ENCODE peak calls at places on chromosomes 16 and 17, in five cellular contexts. Z is mesenchymal stem cell, J is right lobe of liver, T is lung, P is sigmoid colon. A is an unnamed sample. For H3K36me3, the result is how much of the 10 kb centered on the place peaks cover.

GRCh38 chr17:16442141-16442540 is 26.8 kb downstream of the TRPV2 start:
- DNase-seq in Z (peak), J (no peak), T (no peak), P (no peak), A (no peak)

GRCh38 chr16:65285128-65286120 is 163.6 kb upstream of the CDH11 start:
- DNase-seq in Z (peak), J (no peak), T (no peak), P (no peak), A (no peak)

GRCh38 chr17:2792541-2793169 is 3.6 kb upstream of the RAP1GAP2 start:
- DNase-seq in Z (no peak), J (no peak), T (no peak), P (no peak), A (no peak)

GRCh38 chr16:48812856-48813255 is 202.9 kb upstream of the N4BP1 start:
- DNase-seq in Z (no peak), J (no peak), T (no peak), P (no peak), A (no peak)

GRCh38 chr17:46818319-46818928 is at the start of gene WNT3:
- DNase-seq in Z (no peak), J (no peak), T (no peak), P (no peak), A (no peak)

GRCh38 chr17:7629939-7630571 is at the start of gene SHBG:
- DNase-seq in Z (no peak), J (no peak), T (no peak), P (no peak), A (no peak)

GRCh38 chr16:79991918-79992317 is 391.4 kb upstream of the MAF start:
- DNase-seq in Z (no peak), J (no peak), T (no peak), P (no peak), A (no peak)

GRCh38 chr16:18833707-18834505 is 32.6 kb upstream of the ARL6IP1 start:
- DNase-seq in Z (no peak), J (no peak), T (no peak), P (no peak), A (no peak)

GRCh38 chr16:86761117-86761971 is 183.0 kb downstream of the FOXL1 start:
- DNase-seq in Z (peak), J (no peak), T (peak), P (no peak), A (no peak)

GRCh38 chr17:18993876-18994275 is 10.7 kb downstream of the FAM83G start:
- DNase-seq in Z (peak), J (no peak), T (no peak), P (no peak), A (peak)

GRCh38 chr16:61791465-61791864 is 244.8 kb downstream of the CDH8 start:
- DNase-seq in Z (no peak), J (no peak), T (no peak), P (no peak), A (no peak)

GRCh38 chr16:86970726-86971125 is 346.5 kb downstream of the C16orf95 start:
- DNase-seq in Z (no peak), J (no peak), T (no peak), P (no peak), A (no peak)

GRCh38 chr16:66471696-66472393 is 44.8 kb downstream of the BEAN1 start:
- DNase-seq in Z (no peak), J (no peak), T (no peak), P (peak), A (no peak)

GRCh38 chr16:84606081-84606875 is 11.6 kb downstream of the COTL1 start:
- DNase-seq in Z (no peak), J (no peak), T (no peak), P (no peak), A (no peak)

GRCh38 chr16:19783363-19783762 is 65.3 kb downstream of the IQCK start:
- DNase-seq in Z (no peak), J (no peak), T (no peak), P (no peak), A (no peak)

GRCh38 chr17:32998111-32998892 is 6.7 kb downstream of the SPACA3 start:
- DNase-seq in Z (peak), J (peak), T (peak), P (peak), A (peak)

GRCh38 chr17:7317161-7317803 is 2.1 kb upstream of the GPS2 start:
- DNase-seq in Z (no peak), J (no peak), T (no peak), P (no peak), A (no peak)

GRCh38 chr17:34733351-34733750 is 154.0 kb downstream of the TMEM132E start:
- DNase-seq in Z (no peak), J (no peak), T (no peak), P (peak), A (no peak)

GRCh38 chr16:19705131-19705501 is 12.9 kb downstream of the KNOP1 start:
- DNase-seq in Z (no peak), J (no peak), T (no peak), P (peak), A (no peak)

GRCh38 chr16:72455743-72456659 is 284.0 kb upstream of the PMFBP1 start:
- DNase-seq in Z (no peak), J (no peak), T (no peak), P (no peak), A (peak)

GRCh38 chr17:55405600-55405999 is 16.0 kb downstream of the MMD start:
- DNase-seq in Z (no peak), J (no peak), T (no peak), P (no peak), A (no peak)

GRCh38 chr17:27529230-27529796 is 73.1 kb downstream of the KSR1 start:
- DNase-seq in Z (peak), J (no peak), T (peak), P (peak), A (no peak)

GRCh38 chr17:45123930-45124796 is 8.2 kb downstream of the PLCD3 start:
- DNase-seq in Z (peak), J (no peak), T (peak), P (peak), A (peak)

GRCh38 chr17:82065638-82066303 is at the start of gene DUS1L:
- DNase-seq in Z (peak), J (no peak), T (peak), P (peak), A (peak)

GRCh38 chr17:4006165-4006589 is 41.9 kb upstream of the ATP2A3 start:
- DNase-seq in Z (no peak), J (no peak), T (peak), P (peak), A (no peak)

GRCh38 chr17:47413872-47414271 is 90.1 kb downstream of the EFCAB13 start:
- DNase-seq in Z (no peak), J (no peak), T (no peak), P (no peak), A (no peak)

GRCh38 chr16:53848277-53848942 is 144.5 kb downstream of the FTO start:
- DNase-seq in Z (peak), J (no peak), T (no peak), P (no peak), A (no peak)

GRCh38 chr17:530851-531250 is 178.2 kb upstream of the RPH3AL start:
- DNase-seq in Z (no peak), J (no peak), T (no peak), P (no peak), A (no peak)

GRCh38 chr17:46974086-46974485 is 5.0 kb downstream of the RPRML start:
- DNase-seq in Z (no peak), J (peak), T (no peak), P (no peak), A (no peak)

GRCh38 chr17:38748329-38749221 is at the start of gene PCGF2:
- DNase-seq in Z (peak), J (peak), T (peak), P (peak), A (peak)

GRCh38 chr17:15464629-15465028 is 2.8 kb downstream of the CDRT4 start:
- DNase-seq in Z (no peak), J (no peak), T (no peak), P (no peak), A (no peak)

GRCh38 chr16:89404561-89404960 is 85.8 kb downstream of the ANKRD11 start:
- DNase-seq in Z (no peak), J (no peak), T (no peak), P (no peak), A (peak)

GRCh38 chr17:40597168-40598020 is 32.1 kb upstream of the CCR7 start:
- DNase-seq in Z (no peak), J (no peak), T (no peak), P (no peak), A (no peak)

GRCh38 chr17:40598928-40599627 is 33.8 kb upstream of the CCR7 start:
- DNase-seq in Z (no peak), J (no peak), T (no peak), P (no peak), A (peak)

GRCh38 chr17:40596261-40596919 is 31.1 kb upstream of the CCR7 start:
- DNase-seq in Z (no peak), J (no peak), T (no peak), P (no peak), A (no peak)

GRCh38 chr17:40600486-40601046 is 35.3 kb upstream of the CCR7 start:
- DNase-seq in Z (no peak), J (no peak), T (no peak), P (no peak), A (no peak)

GRCh38 chr17:40598021-40598927 is 33.0 kb upstream of the CCR7 start:
- DNase-seq in Z (no peak), J (peak), T (no peak), P (no peak), A (no peak)
- H3K4me3 ChIP-seq in Z (no peak), J (no peak), T (no peak), P (no peak), A (no peak)

GRCh38 chr17:65537343-65537844 is 24.1 kb downstream of the AXIN2 start:
- DNase-seq in Z (no peak), J (no peak), T (no peak), P (peak), A (no peak)
- H3K36me3 ChIP-seq in Z (half or more), J (under half), T (under half), P (half or more), A (under half)

DNA sequence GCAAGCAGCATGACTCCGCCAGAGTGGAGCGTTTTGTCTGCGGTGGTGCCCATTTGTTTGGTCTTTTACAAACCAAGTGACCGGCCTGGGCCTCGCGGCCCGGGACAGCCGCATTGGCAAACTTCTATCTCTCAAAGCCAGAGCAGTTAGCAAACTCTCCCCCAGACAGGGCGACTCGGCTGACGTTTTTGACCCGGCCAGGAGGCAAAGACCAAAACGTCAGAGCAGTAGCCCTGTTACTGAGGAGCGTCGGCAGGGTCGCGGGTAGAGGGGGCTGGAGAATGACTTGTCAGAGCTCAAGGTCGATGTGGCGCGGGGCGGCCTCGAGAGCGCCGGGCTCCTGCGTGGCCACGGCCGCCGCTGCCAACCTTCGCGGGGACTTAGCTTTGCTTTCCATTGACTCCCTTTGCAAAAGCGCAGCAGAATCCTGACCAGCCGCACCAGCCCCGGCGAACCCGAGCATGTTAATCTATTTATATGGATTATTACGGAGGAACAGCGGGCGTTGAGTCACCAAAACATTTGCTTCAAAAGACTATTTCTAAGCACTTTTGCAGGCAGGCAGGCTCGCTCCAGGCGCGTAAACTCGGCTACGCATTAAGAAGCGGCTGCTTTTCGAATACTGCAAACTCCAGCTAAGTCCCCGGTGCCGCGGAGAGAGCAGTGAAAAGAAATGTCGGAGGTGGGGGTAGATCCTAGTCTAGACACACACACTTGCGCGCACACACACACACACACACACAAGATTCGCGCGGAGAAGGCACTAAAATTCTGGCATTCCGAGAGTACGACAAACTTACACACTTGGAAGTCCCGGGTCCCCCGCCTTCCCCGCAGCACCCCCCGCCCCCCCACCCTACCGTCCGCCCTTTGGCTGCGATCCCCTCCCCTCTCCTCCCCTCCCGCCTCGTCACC is 600 bp upstream of the SOX9 start:
- DNase-seq in Z (peak), J (peak), T (peak), P (peak), A (peak)
- H3K4me3 ChIP-seq in Z (peak), J (peak), T (no peak), P (peak), A (no peak)

GRCh38 chr17:51016099-51016498 is 104.6 kb downstream of the SPAG9 start:
- DNase-seq in Z (no peak), J (no peak), T (no peak), P (no peak), A (no peak)
- H3K36me3 ChIP-seq in Z (half or more), J (under half), T (under half), P (under half), A (under half)

GRCh38 chr17:63623786-63624185 is 1.6 kb downstream of the MAP3K3 start:
- DNase-seq in Z (no peak), J (no peak), T (no peak), P (no peak), A (no peak)
- H3K4me3 ChIP-seq in Z (no peak), J (peak), T (peak), P (peak), A (no peak)

GRCh38 chr17:36731806-36732205 is 130.4 kb downstream of the MRM1 start:
- DNase-seq in Z (no peak), J (no peak), T (no peak), P (no peak), A (no peak)

GRCh38 chr17:36730095-36730808 is 128.9 kb downstream of the MRM1 start:
- DNase-seq in Z (no peak), J (no peak), T (no peak), P (no peak), A (no peak)

GRCh38 chr17:36728030-36728991 is 126.9 kb downstream of the MRM1 start:
- DNase-seq in Z (no peak), J (no peak), T (no peak), P (no peak), A (no peak)

GRCh38 chr17:36731091-36731490 is 129.7 kb downstream of the MRM1 start:
- DNase-seq in Z (no peak), J (no peak), T (no peak), P (no peak), A (peak)

DNA sequence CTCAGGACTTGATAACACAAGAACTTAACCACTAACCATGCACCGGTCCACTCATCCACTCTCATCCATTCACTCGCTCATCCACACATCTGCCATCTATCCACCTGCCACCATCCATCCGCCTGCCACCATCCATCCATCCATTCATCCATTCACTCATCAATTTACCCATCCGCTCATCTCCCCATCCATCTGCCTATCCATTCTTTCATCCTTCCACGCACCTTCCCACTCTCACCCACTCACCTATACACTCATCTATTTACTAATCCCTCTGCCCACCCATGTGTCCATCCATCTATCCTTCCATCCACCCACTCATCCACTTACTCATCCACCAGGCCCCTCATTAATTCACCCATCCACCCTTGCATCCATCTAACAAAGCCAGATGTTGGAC is 131.0 kb downstream of the MRM1 start:
- DNase-seq in Z (no peak), J (no peak), T (no peak), P (no peak), A (no peak)
- H3K36me3 ChIP-seq in Z (under half), J (under half), T (under half), P (under half), A (under half)

GRCh38 chr17:50690887-50691549 is 16.7 kb downstream of the ANKRD40 start:
- DNase-seq in Z (no peak), J (no peak), T (no peak), P (no peak), A (no peak)
- H3K4me3 ChIP-seq in Z (no peak), J (no peak), T (no peak), P (no peak), A (no peak)

DNA sequence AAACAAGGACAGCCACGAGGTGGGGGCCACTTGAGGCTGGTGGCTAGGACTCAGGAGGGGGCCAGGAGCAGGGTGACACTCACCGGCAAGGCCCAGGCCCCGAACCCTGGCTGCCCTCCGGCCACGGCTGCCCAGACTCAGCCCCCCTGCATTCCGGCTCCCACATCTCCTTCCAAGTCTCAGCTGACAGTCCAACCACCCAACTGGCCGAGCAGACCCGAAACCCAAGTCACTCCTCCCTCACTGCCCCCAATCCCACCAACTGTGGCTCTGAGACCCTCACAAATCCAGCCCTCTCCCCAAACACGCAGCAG is 9.4 kb downstream of the HAGH start:
- DNase-seq in Z (no peak), J (no peak), T (no peak), P (no peak), A (no peak)
- H3K36me3 ChIP-seq in Z (under half), J (half or more), T (under half), P (under half), A (under half)

A was measured in mucosa of descending colon.